ENCODE peak calls at places on chromosomes 2 and 18, in six cellular contexts. G, Y, W, K, E and X are unnamed samples.

GRCh38 chr2:202545523-202545922 is 89.2 kb upstream of the FAM117B start:
- DNase-seq in G (no peak), Y (no peak), W (peak), K (no peak), E (no peak), X (no peak)

GRCh38 chr2:67846341-67847070 is 216.3 kb downstream of the C1D start:
- DNase-seq in G (peak), Y (peak), W (peak), K (peak), E (peak), X (peak)

GRCh38 chr2:32553829-32554432 is 73.9 kb upstream of the TTC27 start:
- DNase-seq in G (no peak), Y (peak), W (peak), K (no peak), E (peak), X (no peak)

GRCh38 chr2:157788201-157788600 is 87.9 kb downstream of the ACVR1 start:
- DNase-seq in G (no peak), Y (no peak), W (no peak), K (no peak), E (no peak), X (no peak)

GRCh38 chr2:39925312-39925711 is 146.3 kb upstream of the THUMPD2 start:
- DNase-seq in G (no peak), Y (no peak), W (peak), K (no peak), E (no peak), X (no peak)

GRCh38 chr2:26710174-26710573 is 17.7 kb downstream of the KCNK3 start:
- DNase-seq in G (no peak), Y (no peak), W (no peak), K (no peak), E (no peak), X (no peak)

GRCh38 chr2:218962859-218963492 is 3.5 kb downstream of the CDK5R2 start:
- DNase-seq in G (peak), Y (no peak), W (peak), K (no peak), E (peak), X (peak)

GRCh38 chr2:110994250-110994961 is 126.3 kb upstream of the BCL2L11 start:
- DNase-seq in G (no peak), Y (peak), W (no peak), K (no peak), E (no peak), X (no peak)

GRCh38 chr2:118670868-118671267 is 176.6 kb downstream of the EN1 start:
- DNase-seq in G (no peak), Y (no peak), W (peak), K (no peak), E (no peak), X (no peak)

GRCh38 chr18:28511421-28511821 is 334.5 kb upstream of the CDH2 start:
- DNase-seq in G (no peak), Y (no peak), W (peak), K (no peak), E (no peak), X (no peak)

GRCh38 chr2:49045083-49045482 is 109.2 kb downstream of the FSHR start:
- DNase-seq in G (no peak), Y (no peak), W (no peak), K (no peak), E (no peak), X (no peak)

GRCh38 chr2:156319811-156320490 is 12.6 kb downstream of the NR4A2 start:
- DNase-seq in G (peak), Y (no peak), W (peak), K (peak), E (no peak), X (peak)

GRCh38 chr18:59446012-59446411 is 86.9 kb upstream of the LMAN1 start:
- DNase-seq in G (no peak), Y (peak), W (peak), K (no peak), E (no peak), X (no peak)

GRCh38 chr2:200705305-200705985 is 106.3 kb upstream of the BZW1 start:
- DNase-seq in G (peak), Y (no peak), W (peak), K (no peak), E (no peak), X (no peak)

GRCh38 chr2:96507957-96508520 is 2.9 kb upstream of the NEURL3 start:
- DNase-seq in G (peak), Y (peak), W (peak), K (peak), E (peak), X (peak)

GRCh38 chr2:196101325-196101981 is 32.8 kb upstream of the DNAH7 start:
- DNase-seq in G (no peak), Y (no peak), W (peak), K (no peak), E (peak), X (no peak)

GRCh38 chr2:227388537-227389011 is 825 bp upstream of the SCYGR1 start:
- DNase-seq in G (no peak), Y (no peak), W (peak), K (no peak), E (no peak), X (no peak)

GRCh38 chr18:14943967-14944636 is 196.1 kb downstream of the ANKRD30B start:
- DNase-seq in G (no peak), Y (no peak), W (no peak), K (no peak), E (no peak), X (no peak)

GRCh38 chr2:56117764-56118163 is 66.0 kb upstream of the CCDC85A start:
- DNase-seq in G (no peak), Y (no peak), W (no peak), K (no peak), E (no peak), X (no peak)

GRCh38 chr2:95061601-95062183 is 36.2 kb downstream of the MAL start:
- DNase-seq in G (no peak), Y (no peak), W (no peak), K (peak), E (no peak), X (no peak)

GRCh38 chr2:46376586-46377286 is 79.5 kb downstream of the EPAS1 start:
- DNase-seq in G (no peak), Y (no peak), W (no peak), K (no peak), E (no peak), X (no peak)

GRCh38 chr2:163552758-163553157 is 183.1 kb downstream of the FIGN start:
- DNase-seq in G (no peak), Y (no peak), W (no peak), K (no peak), E (no peak), X (no peak)

GRCh38 chr2:197952540-197953202 is 148.3 kb downstream of the PLCL1 start:
- DNase-seq in G (no peak), Y (no peak), W (no peak), K (no peak), E (no peak), X (no peak)

GRCh38 chr2:126644630-126645191 is 11.2 kb upstream of the GYPC start:
- DNase-seq in G (no peak), Y (peak), W (no peak), K (no peak), E (no peak), X (no peak)

GRCh38 chr2:230575640-230576324 is 136.9 kb upstream of the CAB39 start:
- DNase-seq in G (no peak), Y (peak), W (no peak), K (no peak), E (no peak), X (no peak)

GRCh38 chr2:144370937-144371584 is 148.9 kb downstream of the ZEB2 start:
- DNase-seq in G (no peak), Y (no peak), W (peak), K (no peak), E (peak), X (no peak)

GRCh38 chr2:55581435-55581834 is 36.0 kb downstream of the PPP4R3B start:
- DNase-seq in G (no peak), Y (no peak), W (no peak), K (no peak), E (no peak), X (no peak)

GRCh38 chr2:152647417-152648010 is 69.7 kb downstream of the PRPF40A start:
- DNase-seq in G (peak), Y (no peak), W (peak), K (peak), E (no peak), X (peak)

DNA sequence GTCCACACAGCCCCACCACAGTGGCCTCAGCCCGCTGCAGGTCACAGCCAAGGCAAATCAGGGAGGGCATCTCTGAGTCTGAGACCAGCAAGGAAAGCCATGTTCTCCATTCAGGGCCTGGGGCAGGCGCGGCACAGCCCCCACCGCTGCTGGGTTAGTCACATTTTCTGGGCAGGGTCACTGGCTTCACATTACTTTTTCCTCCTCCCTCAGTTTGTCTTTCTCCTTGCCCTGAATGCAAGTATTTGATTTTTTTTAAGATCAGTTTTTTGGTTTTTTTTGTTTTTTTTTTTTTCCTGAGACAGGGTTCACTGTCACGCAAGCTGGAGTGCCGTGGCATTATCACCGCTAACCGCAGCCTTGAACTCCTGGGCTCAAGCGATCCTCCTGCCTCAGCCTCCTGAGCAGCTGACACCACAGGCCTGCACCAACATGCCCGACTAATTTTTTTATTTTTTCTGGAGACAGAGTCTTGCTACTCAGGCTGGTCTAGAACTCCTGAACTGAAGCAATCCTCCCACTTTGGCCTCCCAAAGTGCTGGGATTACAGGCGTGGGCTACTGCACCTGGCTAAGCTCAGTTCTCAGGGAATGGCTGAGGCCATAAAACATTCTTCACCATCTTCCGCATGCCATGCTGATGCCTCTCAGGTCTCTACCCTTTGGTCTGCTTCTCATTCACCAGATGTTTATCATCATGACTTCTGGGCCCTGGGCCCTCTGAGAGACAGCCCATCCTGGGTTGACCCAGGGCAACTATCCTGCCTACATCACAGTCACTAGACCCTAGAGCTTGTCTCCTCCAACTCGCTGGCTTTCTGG is 628 bp upstream of the CAPG start:
- DNase-seq in G (no peak), Y (peak), W (no peak), K (no peak), E (no peak), X (no peak)
- H3K27ac ChIP-seq in G (no peak), Y (peak), W (no peak), K (no peak), E (no peak), X (no peak)

GRCh38 chr2:42921721-42922120 is 129.3 kb upstream of the HAAO start:
- DNase-seq in G (no peak), Y (no peak), W (no peak), K (peak), E (no peak), X (no peak)

GRCh38 chr2:42922293-42922692 is 129.9 kb upstream of the HAAO start:
- DNase-seq in G (no peak), Y (no peak), W (no peak), K (peak), E (no peak), X (no peak)

GRCh38 chr2:42918671-42919335 is 126.4 kb upstream of the HAAO start:
- DNase-seq in G (no peak), Y (no peak), W (no peak), K (peak), E (no peak), X (no peak)

GRCh38 chr2:42921162-42921550 is 128.8 kb upstream of the HAAO start:
- DNase-seq in G (no peak), Y (no peak), W (no peak), K (peak), E (no peak), X (no peak)

DNA sequence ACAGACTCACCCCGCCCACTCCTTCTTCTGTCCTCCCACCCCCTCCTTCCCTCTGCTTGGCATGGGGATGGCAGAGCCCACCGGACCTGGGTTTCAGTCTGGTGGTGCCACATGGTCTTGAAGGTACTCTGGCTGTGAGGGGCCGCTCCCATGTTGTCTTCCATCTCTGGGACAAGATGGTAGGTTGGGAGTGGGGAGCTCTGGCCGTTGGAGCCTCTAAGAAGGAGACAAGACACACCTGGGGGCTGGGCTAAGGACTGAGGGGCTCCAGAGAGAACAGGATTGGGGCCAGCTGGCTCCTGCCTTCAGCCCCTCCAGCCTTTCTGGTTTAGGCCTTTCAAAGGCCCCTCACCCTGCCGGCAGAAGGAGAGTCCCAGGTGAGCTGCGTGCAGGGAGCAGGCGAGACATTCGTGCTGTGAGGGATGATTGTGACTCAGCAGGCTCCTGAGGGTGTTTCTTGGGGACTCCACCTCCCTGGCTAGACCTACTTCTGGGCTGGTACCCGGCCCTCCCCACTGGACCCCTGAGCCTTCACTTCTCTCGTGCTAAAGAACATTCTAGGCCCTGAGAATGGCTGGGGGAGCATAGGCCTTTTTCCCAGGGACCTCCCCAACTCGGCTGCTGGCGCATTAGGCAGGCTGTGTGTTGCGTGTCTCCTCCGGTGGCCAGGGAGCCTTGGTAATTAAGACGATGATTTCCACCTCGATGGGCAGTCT is 128.2 kb upstream of the HAAO start:
- DNase-seq in G (no peak), Y (no peak), W (no peak), K (peak), E (no peak), X (no peak)
- H3K27ac ChIP-seq in G (no peak), Y (no peak), W (no peak), K (no peak), E (no peak), X (no peak)

GRCh38 chr2:129936334-129936934 is 43.0 kb upstream of the RAB6C start:
- DNase-seq in G (no peak), Y (peak), W (no peak), K (no peak), E (peak), X (peak)
- H3K27ac ChIP-seq in G (no peak), Y (no peak), W (no peak), K (no peak), E (no peak), X (no peak)

DNA sequence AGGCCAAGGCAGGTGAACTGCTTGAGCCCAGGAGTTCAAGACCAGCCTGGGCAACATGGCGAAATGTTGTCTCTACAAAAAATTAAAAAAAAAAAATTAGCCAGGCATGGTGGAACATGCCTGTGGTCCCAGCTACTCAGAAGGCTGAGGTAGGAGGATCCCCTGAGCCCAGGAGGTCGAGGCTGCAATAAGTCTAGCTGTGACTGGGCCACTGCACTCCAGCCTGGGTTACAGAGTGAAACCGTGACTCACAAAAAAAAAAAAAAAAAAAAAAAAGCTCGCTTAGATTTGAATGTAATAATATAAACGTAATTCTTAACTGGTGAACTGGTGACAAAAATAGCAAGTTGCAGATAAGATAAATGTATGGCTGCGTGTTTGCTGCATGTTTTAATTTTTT is 56.5 kb downstream of the TFCP2L1 start:
- DNase-seq in G (no peak), Y (no peak), W (no peak), K (no peak), E (no peak), X (no peak)
- H3K27ac ChIP-seq in G (no peak), Y (no peak), W (no peak), K (no peak), E (no peak), X (no peak)

GRCh38 chr2:47769318-47769717 is 13.6 kb upstream of the MSH6 start:
- DNase-seq in G (no peak), Y (no peak), W (no peak), K (no peak), E (no peak), X (no peak)

GRCh38 chr2:47772343-47772742 is 10.6 kb upstream of the MSH6 start:
- DNase-seq in G (no peak), Y (no peak), W (no peak), K (no peak), E (no peak), X (no peak)

GRCh38 chr2:47767880-47768609 is 14.9 kb upstream of the MSH6 start:
- DNase-seq in G (peak), Y (peak), W (peak), K (peak), E (peak), X (peak)

GRCh38 chr2:47767497-47767844 is 15.5 kb upstream of the MSH6 start:
- DNase-seq in G (no peak), Y (no peak), W (no peak), K (no peak), E (no peak), X (no peak)

DNA sequence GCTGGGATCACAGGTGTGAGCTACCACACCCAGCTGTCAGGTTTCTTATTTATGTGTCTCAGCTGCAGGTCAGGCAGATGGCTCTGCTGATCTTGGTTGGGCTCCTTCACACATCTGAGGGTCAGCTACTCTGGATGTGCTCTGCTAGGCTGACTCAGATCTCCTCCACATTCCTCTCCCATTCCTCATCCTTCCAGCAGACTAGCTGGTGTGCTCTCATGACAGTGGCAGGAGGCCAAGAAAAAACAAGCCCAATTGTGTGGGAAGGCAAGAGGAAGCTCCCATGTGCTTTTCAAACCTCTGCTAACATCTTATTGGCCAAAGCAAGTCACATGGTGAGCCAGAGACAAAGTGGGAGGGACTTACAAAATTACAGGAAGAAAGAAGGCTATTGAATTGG is 11.7 kb upstream of the MSH6 start:
- DNase-seq in G (no peak), Y (no peak), W (peak), K (no peak), E (no peak), X (no peak)
- H3K27ac ChIP-seq in G (no peak), Y (no peak), W (no peak), K (no peak), E (no peak), X (no peak)

GRCh38 chr2:223941579-223942277 is 3.4 kb downstream of the WDFY1 start:
- DNase-seq in G (no peak), Y (no peak), W (peak), K (no peak), E (no peak), X (no peak)
- H3K27ac ChIP-seq in G (no peak), Y (no peak), W (peak), K (no peak), E (no peak), X (no peak)

GRCh38 chr2:8626572-8626971 is 55.3 kb upstream of the ID2 start:
- DNase-seq in G (no peak), Y (no peak), W (no peak), K (no peak), E (no peak), X (no peak)

GRCh38 chr2:8627019-8627691 is 54.7 kb upstream of the ID2 start:
- DNase-seq in G (no peak), Y (no peak), W (no peak), K (no peak), E (no peak), X (no peak)

GRCh38 chr2:8628179-8628869 is 53.5 kb upstream of the ID2 start:
- DNase-seq in G (no peak), Y (no peak), W (peak), K (no peak), E (no peak), X (no peak)

GRCh38 chr2:8628870-8629209 is 53.0 kb upstream of the ID2 start:
- DNase-seq in G (no peak), Y (no peak), W (no peak), K (no peak), E (no peak), X (no peak)

GRCh38 chr2:8627692-8628085 is 54.2 kb upstream of the ID2 start:
- DNase-seq in G (no peak), Y (no peak), W (no peak), K (no peak), E (no peak), X (no peak)
- H3K27ac ChIP-seq in G (no peak), Y (no peak), W (no peak), K (no peak), E (no peak), X (no peak)

GRCh38 chr2:174846941-174847938 is 83.0 kb upstream of the CHRNA1 start:
- DNase-seq in G (no peak), Y (no peak), W (peak), K (no peak), E (no peak), X (peak)
- H3K27ac ChIP-seq in G (peak), Y (no peak), W (peak), K (peak), E (no peak), X (peak)

GRCh38 chr2:72781500-72781899 is 44.3 kb downstream of the EXOC6B start:
- DNase-seq in G (no peak), Y (no peak), W (no peak), K (no peak), E (no peak), X (no peak)
- H3K27ac ChIP-seq in G (peak), Y (no peak), W (no peak), K (no peak), E (no peak), X (no peak)

GRCh38 chr18:34370704-34371405 is 146.1 kb upstream of the NOL4 start:
- DNase-seq in G (no peak), Y (no peak), W (no peak), K (no peak), E (no peak), X (no peak)
- H3K27ac ChIP-seq in G (no peak), Y (no peak), W (no peak), K (no peak), E (no peak), X (no peak)